ENCODE peak calls at places on chromosomes 2 and 18, in four cellular contexts. G is endothelial cell, Y is upper lobe of right lung, C is GM12865. R is an unnamed sample.

GRCh38 chr2:7017621-7018260 is 100.5 kb downstream of the RNF144A start:
- DNase-seq in Y (no peak), G (no peak), C (no peak), R (no peak)

GRCh38 chr2:119782308-119783027 is 22.7 kb downstream of the PTPN4 start:
- DNase-seq in G (no peak), C (no peak), Y (no peak), R (no peak)

GRCh38 chr2:119760237-119760807 is 600 bp downstream of the PTPN4 start:
- DNase-seq in G (no peak), Y (no peak), C (no peak), R (no peak)

GRCh38 chr2:239819974-239820555 is 205.1 kb downstream of the NDUFA10 start:
- DNase-seq in G (no peak), Y (peak), C (no peak), R (no peak)

GRCh38 chr2:170885130-170885791 is 43.8 kb upstream of the GORASP2 start:
- DNase-seq in C (no peak), Y (no peak), G (no peak), R (no peak)

GRCh38 chr2:137467246-137467862 is 496.9 kb upstream of the HNMT start:
- DNase-seq in G (peak), C (peak), Y (no peak), R (peak)

GRCh38 chr2:27855476-27855875 is 34.7 kb downstream of the RBKS start:
- DNase-seq in Y (no peak), G (no peak), C (no peak), R (no peak)

GRCh38 chr2:239224249-239224605 is 176.6 kb downstream of the HDAC4 start:
- DNase-seq in G (no peak), Y (no peak), C (no peak), R (no peak)

GRCh38 chr18:23284629-23285028 is 149.3 kb downstream of the CABLES1 start:
- DNase-seq in G (no peak), Y (no peak), C (no peak), R (no peak)

GRCh38 chr2:213104089-213104902 is 47.1 kb downstream of the IKZF2 start:
- DNase-seq in G (no peak), C (no peak), Y (no peak), R (no peak)

GRCh38 chr2:233053928-233054774 is 6.0 kb upstream of the INPP5D start:
- DNase-seq in Y (peak), G (peak), C (peak), R (peak)

GRCh38 chr2:231709636-231709980 is 1.3 kb downstream of the PTMA start:
- DNase-seq in C (peak), Y (peak), G (no peak), R (no peak)

GRCh38 chr2:225895126-225895525 is 495.6 kb downstream of the NYAP2 start:
- DNase-seq in G (no peak), Y (no peak), C (no peak), R (no peak)

GRCh38 chr2:146709004-146709403 is 1135.8 kb upstream of the ACVR2A start:
- DNase-seq in Y (no peak), C (no peak), G (no peak), R (no peak)

GRCh38 chr2:201280191-201281040 is 20.1 kb downstream of the CASP8 start:
- DNase-seq in G (no peak), Y (no peak), C (no peak), R (no peak)

GRCh38 chr2:110903548-110903947 is 171.2 kb downstream of the ACOXL start:
- DNase-seq in C (no peak), Y (no peak), G (no peak), R (no peak)

GRCh38 chr2:219661197-219661954 is 33.9 kb downstream of the SLC4A3 start:
- DNase-seq in Y (no peak), C (peak), G (no peak), R (no peak)

GRCh38 chr2:129748653-129749052 is 230.8 kb upstream of the RAB6C start:
- DNase-seq in Y (no peak), G (no peak), C (no peak), R (no peak)

GRCh38 chr2:64467463-64467843 is 13.5 kb downstream of the LGALSL start:
- DNase-seq in G (no peak), Y (peak), C (no peak), R (no peak)

GRCh38 chr2:106177581-106177980 is 16.5 kb downstream of the UXS1 start:
- DNase-seq in Y (no peak), G (no peak), C (no peak), R (no peak)

GRCh38 chr2:121254748-121255147 is 30.3 kb downstream of the TFCP2L1 start:
- DNase-seq in G (no peak), Y (peak), C (no peak), R (no peak)

GRCh38 chr2:205998601-205999000 is 87.4 kb downstream of the INO80D start:
- DNase-seq in G (no peak), C (no peak), Y (no peak), R (no peak)

GRCh38 chr2:80378-80777 is 34.1 kb upstream of the FAM110C start:
- DNase-seq in G (no peak), C (no peak), Y (no peak), R (no peak)

GRCh38 chr18:5841518-5841917 is 53.8 kb downstream of the TMEM200C start:
- DNase-seq in C (no peak), Y (no peak), G (no peak), R (no peak)

GRCh38 chr2:14126846-14127245 is 505.7 kb upstream of the LRATD1 start:
- DNase-seq in G (no peak), C (no peak), Y (no peak), R (no peak)

GRCh38 chr2:197952540-197953202 is 148.3 kb downstream of the PLCL1 start:
- DNase-seq in G (no peak), Y (no peak), C (peak), R (no peak)

GRCh38 chr2:20913460-20913859 is 90.6 kb upstream of the LDAH start:
- DNase-seq in Y (no peak), C (no peak), G (no peak), R (no peak)

GRCh38 chr18:5543036-5543671 is 643 bp downstream of the EPB41L3 start:
- DNase-seq in C (no peak), Y (peak), G (peak), R (no peak)

GRCh38 chr2:240619506-240620148 is 5.7 kb upstream of the GPR35 start:
- DNase-seq in C (peak), G (no peak), Y (peak), R (peak)

GRCh38 chr2:157867703-157868102 is 8.4 kb downstream of the ACVR1 start:
- DNase-seq in G (no peak), C (no peak), Y (no peak), R (no peak)

GRCh38 chr2:157868993-157869392 is 7.1 kb downstream of the ACVR1 start:
- DNase-seq in G (no peak), C (no peak), Y (no peak), R (no peak)

GRCh38 chr2:157874278-157874825 is 1.8 kb downstream of the ACVR1 start:
- DNase-seq in Y (no peak), G (no peak), C (no peak), R (no peak)

GRCh38 chr2:157872791-157873190 is 3.3 kb downstream of the ACVR1 start:
- DNase-seq in G (no peak), C (no peak), Y (no peak), R (no peak)

DNA sequence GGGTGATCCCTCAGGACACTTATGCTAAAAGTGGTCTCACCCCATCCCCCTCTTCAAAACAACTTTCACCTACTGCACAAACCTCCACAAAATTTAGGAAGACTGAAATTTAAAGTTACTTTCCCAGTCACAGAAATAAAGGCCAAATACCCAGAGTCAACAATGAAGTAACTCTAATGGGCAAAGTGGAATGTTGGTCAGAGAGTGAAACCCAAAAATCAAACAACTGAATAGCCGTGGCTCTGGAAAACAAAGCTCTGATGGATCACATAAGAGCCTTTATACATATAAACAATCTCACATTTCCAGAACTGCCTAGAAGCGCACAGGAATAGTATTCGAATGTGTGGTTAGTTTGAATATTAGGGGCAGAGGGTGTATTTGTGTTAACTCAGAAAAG is 4.7 kb downstream of the ACVR1 start:
- DNase-seq in G (no peak), C (no peak), Y (no peak), R (no peak)
- TF ChIP-seq CTCF in G (no peak), C (no peak), Y (no peak), R (no peak)

DNA sequence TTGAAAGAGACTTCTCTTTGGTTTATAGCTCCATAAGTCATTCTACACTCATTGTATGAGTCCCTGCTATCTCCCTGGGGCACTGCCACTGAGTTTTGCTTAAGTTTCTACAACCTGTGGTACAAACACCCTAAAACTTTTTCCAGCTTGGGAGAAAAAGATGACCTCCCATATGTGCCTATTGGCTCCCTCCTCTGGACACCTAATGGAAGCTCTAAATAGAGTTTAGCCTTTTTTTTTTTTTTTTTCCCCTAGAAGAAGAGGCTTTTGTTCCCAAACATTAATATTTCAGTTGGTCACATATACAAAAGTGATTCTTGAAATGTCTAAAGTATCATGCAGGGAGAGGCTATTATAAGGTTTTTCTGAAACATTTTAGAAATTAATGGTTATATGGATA is 547.2 kb upstream of the TMEFF2 start:
- DNase-seq in Y (no peak), G (no peak), C (no peak), R (no peak)
- TF ChIP-seq CTCF in Y (no peak), G (peak), C (no peak), R (no peak)

DNA sequence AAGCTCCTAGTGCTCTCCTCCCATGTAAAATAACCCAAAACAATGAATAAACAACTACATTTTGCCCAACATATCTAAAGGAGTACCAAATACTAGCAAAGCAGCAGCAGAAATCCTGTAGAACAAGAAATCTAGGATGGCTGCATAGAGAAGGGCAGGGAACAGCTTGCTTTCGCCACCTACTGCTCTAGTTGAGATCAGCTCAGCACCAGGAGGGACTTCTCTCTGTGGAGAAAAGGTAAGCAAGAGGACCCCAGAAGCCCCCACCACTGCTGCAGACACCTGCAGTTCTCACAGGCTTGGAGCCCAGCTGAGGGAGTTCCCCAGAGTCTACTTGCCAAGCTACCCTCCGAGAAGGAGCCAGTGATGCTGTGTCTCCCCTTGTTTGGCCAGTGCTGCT is 243.0 kb upstream of the CHST9 start:
- DNase-seq in Y (peak), G (no peak), C (no peak), R (no peak)
- TF ChIP-seq CTCF in Y (no peak), G (no peak), C (no peak), R (no peak)

GRCh38 chr2:144099340-144099739 is 420.6 kb downstream of the ZEB2 start:
- DNase-seq in G (no peak), C (no peak), Y (no peak), R (no peak)

GRCh38 chr2:144102386-144102785 is 417.5 kb downstream of the ZEB2 start:
- DNase-seq in G (no peak), Y (no peak), C (no peak), R (no peak)

GRCh38 chr2:144097440-144098225 is 422.3 kb downstream of the ZEB2 start:
- DNase-seq in G (no peak), C (no peak), Y (no peak), R (no peak)

GRCh38 chr2:144096531-144096930 is 423.4 kb downstream of the ZEB2 start:
- DNase-seq in G (no peak), C (no peak), Y (no peak), R (no peak)

GRCh38 chr2:144099746-144100438 is 420.0 kb downstream of the ZEB2 start:
- DNase-seq in Y (no peak), G (no peak), C (no peak), R (no peak)
- TF ChIP-seq CTCF in Y (no peak), G (no peak), C (no peak), R (no peak)

DNA sequence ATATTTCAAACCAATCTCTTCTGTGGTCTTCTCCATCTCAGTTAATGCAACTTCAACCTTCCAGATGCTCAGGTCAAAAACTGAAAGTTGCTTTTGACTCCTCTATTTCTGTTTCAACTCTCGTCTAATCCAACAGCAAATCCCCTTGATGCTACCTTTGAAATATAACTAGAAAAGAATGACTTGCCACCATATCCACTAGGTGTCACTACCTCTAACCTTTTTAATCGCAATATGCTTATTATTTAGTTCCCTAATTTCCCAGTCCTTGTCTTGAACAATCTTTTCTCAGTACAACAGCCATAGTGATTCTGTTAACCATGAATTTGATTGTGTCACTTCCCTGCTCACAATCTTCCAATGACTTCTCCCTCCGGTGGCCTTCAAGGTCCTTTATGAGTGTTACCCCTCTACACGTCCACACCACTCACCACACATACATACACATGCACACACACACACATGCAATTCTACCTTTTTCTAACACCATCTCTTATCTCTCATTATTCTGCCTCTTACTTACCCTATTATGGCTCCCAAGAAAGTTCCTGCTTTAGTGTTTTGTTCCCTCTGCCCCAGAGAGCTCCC is 245.5 kb upstream of the KCNJ3 start:
- DNase-seq in C (peak), G (no peak), Y (no peak), R (peak)
- TF ChIP-seq CTCF in C (peak), G (peak), Y (peak), R (peak)

GRCh38 chr2:42317945-42318344 is 43.1 kb downstream of the COX7A2L start:
- DNase-seq in G (no peak), Y (no peak), C (no peak), R (no peak)
- TF ChIP-seq CTCF in G (no peak), Y (no peak), C (no peak), R (no peak)